ENCODE peak calls at places on chromosomes 13 and 19, in nine cellular contexts. Q is stimulated activated CD4-positive, alpha-beta T cell treated with anti-CD3 and anti-CD28 coated beads, Interleukin-15, amount 100 ng/mL, for 24 hours; C is amniotic stem cell; R is NCI-H1092; X is heart right ventricle; W is activated T-cell treated with anti-CD3 and anti-CD28 coated beads for 1 hour; A is activated CD4-positive, alpha-beta memory T cell treated with anti-CD3 and anti-CD28 coated beads for 36 hours; S is activated naive CD8-positive, alpha-beta T cell treated with anti-CD3 and anti-CD28 coated beads, Interleukin-2, amount 10 ng/mL, durations not matched to agents 7 days and 5 days; M is stimulated activated CD8-positive, alpha-beta memory T cell treated with anti-CD3 and anti-CD28 coated beads, Interleukin-4, amount 100 ng/mL, for 1 hour. F is an unnamed sample.

GRCh38 chr13:108742681-108743080 is 113.3 kb downstream of the MYO16 start:
- DNase-seq in A (no peak), R (no peak), C (no peak), S (no peak), W (no peak), M (no peak), X (no peak), Q (no peak), F (no peak)

GRCh38 chr13:99600318-99600717 is 99.0 kb downstream of the TM9SF2 start:
- DNase-seq in C (no peak), W (no peak), R (no peak), X (no peak), Q (no peak), S (no peak), A (peak), M (no peak), F (no peak)

GRCh38 chr13:113770441-113770840 is 11.4 kb downstream of the TMEM255B start:
- DNase-seq in Q (no peak), R (no peak), W (no peak), X (no peak), S (no peak), M (no peak), C (no peak), A (no peak), F (no peak)

GRCh38 chr19:5707576-5708575 is 12.1 kb downstream of the LONP1 start:
- DNase-seq in X (no peak), A (no peak), M (no peak), S (no peak), C (no peak), Q (no peak), W (no peak), R (no peak), F (no peak)

GRCh38 chr13:51451467-51452390 is 1.1 kb downstream of the INTS6 start:
- DNase-seq in Q (peak), W (peak), R (peak), X (peak), M (peak), C (peak), A (peak), S (peak), F (peak)

GRCh38 chr13:76038920-76039716 is 403.0 kb downstream of the LMO7 start:
- DNase-seq in C (no peak), A (no peak), M (no peak), S (no peak), W (no peak), Q (no peak), X (no peak), R (no peak), F (no peak)

GRCh38 chr19:55913643-55914268 is 18.4 kb downstream of the NLRP13 start:
- DNase-seq in R (no peak), W (no peak), M (no peak), X (no peak), S (no peak), Q (no peak), A (no peak), C (no peak), F (no peak)

GRCh38 chr19:34733826-34734600 is at the start of gene ZNF181:
- DNase-seq in C (peak), A (peak), W (peak), Q (peak), X (peak), M (peak), R (peak), S (peak), F (peak)

GRCh38 chr19:23190341-23190740 is 59.9 kb downstream of the ZNF724 start:
- DNase-seq in X (no peak), Q (no peak), S (no peak), C (no peak), M (no peak), W (no peak), R (no peak), A (no peak), F (no peak)

GRCh38 chr13:114309806-114310410 is 4.4 kb upstream of the CHAMP1 start:
- DNase-seq in R (peak), M (no peak), X (no peak), A (no peak), Q (no peak), W (no peak), S (no peak), C (no peak), F (no peak)

GRCh38 chr19:16371540-16371986 is 46.9 kb downstream of the KLF2 start:
- DNase-seq in S (peak), X (peak), W (peak), R (no peak), M (peak), A (peak), Q (peak), C (no peak), F (no peak)